ENCODE peak calls at places on chromosomes 5 and 9, in nine cellular contexts. F is fibroblast of mammary gland, Q is cardiac fibroblast, J is transverse colon, N is lower lobe of right lung, M is OCI-LY7, X is brain microvascular endothelial cell, E is breast epithelium, V is esophagus squamous epithelium. D is an unnamed sample.

GRCh38 chr9:36008774-36009300 is 27.9 kb upstream of the RECK start:
- DNase-seq in M (peak), F (peak), E (no peak), X (peak), N (peak), Q (peak), J (peak), V (no peak), D (peak)

GRCh38 chr9:69758001-69758730 is 1.6 kb downstream of the PTAR1 start:
- DNase-seq in M (peak), V (no peak), X (no peak), N (no peak), F (peak), Q (peak), E (no peak), J (no peak), D (no peak)

GRCh38 chr5:31470608-31471007 is 61.3 kb downstream of the DROSHA start:
- DNase-seq in E (no peak), F (peak), X (peak), Q (peak), V (peak), N (peak), J (peak), M (no peak), D (no peak)

GRCh38 chr5:2374703-2375102 is 376.8 kb downstream of the IRX2 start:
- DNase-seq in E (no peak), Q (no peak), V (no peak), F (no peak), X (no peak), N (no peak), M (no peak), J (no peak), D (no peak)

GRCh38 chr9:109912082-109912581 is 132.1 kb downstream of the PALM2AKAP2 start:
- DNase-seq in Q (peak), N (no peak), J (no peak), M (no peak), F (peak), X (no peak), E (no peak), V (no peak), D (no peak)

GRCh38 chr5:35129276-35129675 is 81.5 kb upstream of the AGXT2 start:
- DNase-seq in E (no peak), F (peak), V (no peak), X (peak), N (no peak), J (no peak), Q (peak), M (no peak), D (peak)

GRCh38 chr9:7479300-7479699 is 320.3 kb downstream of the DMAC1 start:
- DNase-seq in V (no peak), M (no peak), E (no peak), X (no peak), N (no peak), J (no peak), Q (no peak), F (no peak), D (no peak)

GRCh38 chr5:151447174-151448037 is at the start of gene SLC36A1:
- DNase-seq in E (peak), X (peak), M (peak), N (peak), Q (peak), J (peak), F (peak), V (peak), D (peak)

GRCh38 chr5:95870105-95870672 is 47.7 kb upstream of the GLRX start:
- DNase-seq in J (no peak), X (peak), V (no peak), E (no peak), Q (peak), N (no peak), M (no peak), F (peak), D (no peak)

GRCh38 chr9:89929721-89930480 is 325.1 kb downstream of the GADD45G start:
- DNase-seq in F (peak), X (no peak), M (no peak), J (no peak), Q (no peak), V (no peak), N (no peak), E (no peak), D (no peak)

GRCh38 chr5:117973785-117974184 is 1014.6 kb downstream of the DTWD2 start:
- DNase-seq in N (no peak), J (no peak), Q (no peak), M (no peak), X (no peak), F (no peak), V (no peak), E (no peak), D (no peak)

GRCh38 chr9:99003308-99003707 is 59.6 kb downstream of the COL15A1 start:
- DNase-seq in E (no peak), V (no peak), N (no peak), X (no peak), Q (no peak), F (no peak), M (no peak), J (no peak), D (no peak)

GRCh38 chr9:14320272-14321245 is 6.6 kb upstream of the NFIB start:
- DNase-seq in N (no peak), X (peak), E (no peak), J (peak), V (no peak), Q (peak), M (peak), F (peak), D (peak)

GRCh38 chr5:171632618-171633017 is 153.0 kb upstream of the SMIM23 start:
- DNase-seq in Q (no peak), V (no peak), N (no peak), M (no peak), F (no peak), E (no peak), J (no peak), X (no peak), D (no peak)

GRCh38 chr5:6632324-6632930 is 417 bp downstream of the NSUN2 start:
- DNase-seq in J (no peak), F (no peak), Q (peak), E (no peak), N (no peak), X (peak), M (peak), V (no peak), D (no peak)

GRCh38 chr9:105246656-105247162 is 2.3 kb downstream of the SLC44A1 start:
- DNase-seq in M (peak), E (no peak), X (no peak), F (peak), J (no peak), V (no peak), N (no peak), Q (peak), D (no peak)

DNA sequence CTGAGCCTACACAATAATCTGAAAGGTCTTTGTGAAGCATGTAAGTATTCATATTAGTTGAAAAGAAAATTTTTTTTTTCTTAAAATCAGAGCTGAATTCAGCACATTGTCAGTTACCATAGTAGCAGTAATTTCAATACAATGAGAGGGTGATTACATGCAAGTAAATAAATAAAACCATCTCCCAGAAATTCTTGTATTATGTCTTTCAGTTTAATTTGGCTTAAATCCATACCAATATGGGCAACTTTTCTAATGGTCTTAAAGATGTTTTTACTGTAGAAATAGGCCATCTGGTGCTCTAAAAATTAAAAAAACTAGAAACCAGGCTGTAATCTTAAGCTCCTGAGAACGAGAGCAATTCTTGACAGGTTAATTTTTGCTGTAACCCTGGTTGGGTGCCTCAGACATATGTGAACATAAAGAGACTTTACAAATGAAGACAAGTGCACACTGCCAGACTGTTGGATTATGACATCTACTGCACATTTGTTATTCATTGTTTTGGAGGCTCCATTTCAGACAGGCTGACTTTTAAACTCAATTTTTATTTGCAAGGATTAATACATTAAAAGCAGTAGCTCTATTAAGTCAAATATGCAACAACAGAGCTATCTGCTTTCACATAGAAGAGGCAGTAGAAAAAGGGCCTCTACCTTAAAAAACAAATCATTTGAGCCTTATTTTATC is 246.8 kb upstream of the DAB2 start:
- DNase-seq in V (no peak), Q (no peak), N (no peak), E (no peak), M (no peak), X (no peak), F (no peak), J (no peak), D (peak)
- H3K4me3 ChIP-seq in V (no peak), Q (no peak), N (no peak), E (no peak), M (no peak), X (no peak), F (no peak), J (no peak), D (no peak)

DNA sequence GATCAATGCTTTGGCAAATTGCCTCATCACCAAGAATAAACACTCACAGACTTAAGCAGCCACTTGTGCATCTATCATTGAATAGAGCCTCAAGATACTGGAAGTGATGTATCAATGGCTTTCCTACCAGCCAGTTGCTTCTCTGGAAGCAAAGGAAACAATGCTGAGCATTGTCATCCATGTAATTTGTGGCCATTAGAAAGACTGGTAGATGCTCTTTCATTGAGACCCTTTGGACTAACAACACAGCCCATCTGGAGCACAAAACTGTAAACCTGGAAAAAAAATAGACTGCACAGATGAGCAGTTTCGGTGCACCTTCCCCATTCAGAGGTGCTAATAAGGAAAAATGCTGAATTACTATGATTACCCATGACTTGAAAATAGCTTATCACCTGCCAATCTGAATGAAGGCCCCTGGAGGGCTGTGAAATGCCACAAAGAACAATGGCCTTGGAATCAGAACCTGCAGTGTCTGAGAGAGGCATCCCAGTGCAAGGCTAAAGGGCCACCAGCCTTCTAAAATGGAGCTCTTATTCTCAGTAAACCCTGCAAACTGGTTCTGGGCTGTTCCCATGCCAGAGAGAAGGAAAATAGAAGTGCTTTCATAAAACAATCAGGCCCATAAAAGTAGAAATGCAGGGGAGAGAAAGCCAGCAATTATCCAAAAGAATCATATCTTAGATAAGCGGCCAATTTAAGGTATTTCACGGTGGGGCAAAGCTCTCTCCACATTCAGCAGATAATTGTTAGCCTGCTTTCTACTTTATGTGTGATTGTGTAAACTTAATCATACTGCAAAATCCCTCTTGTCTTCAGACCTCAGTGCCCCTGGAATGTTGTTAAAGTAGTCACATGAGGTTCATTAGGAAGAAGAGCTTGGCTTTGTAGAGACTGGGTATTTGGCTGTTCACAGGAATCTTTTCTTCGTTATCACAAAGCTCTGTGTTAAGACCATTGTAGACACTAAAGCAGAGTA is 127.3 kb downstream of the RFK start:
- DNase-seq in Q (no peak), N (no peak), X (no peak), E (no peak), F (no peak), V (no peak), J (peak), M (no peak), D (peak)
- TF ChIP-seq CTCF in Q (no peak), N (no peak), X (no peak), E (no peak), F (no peak), V (no peak), J (no peak), M (no peak), D (no peak)

DNA sequence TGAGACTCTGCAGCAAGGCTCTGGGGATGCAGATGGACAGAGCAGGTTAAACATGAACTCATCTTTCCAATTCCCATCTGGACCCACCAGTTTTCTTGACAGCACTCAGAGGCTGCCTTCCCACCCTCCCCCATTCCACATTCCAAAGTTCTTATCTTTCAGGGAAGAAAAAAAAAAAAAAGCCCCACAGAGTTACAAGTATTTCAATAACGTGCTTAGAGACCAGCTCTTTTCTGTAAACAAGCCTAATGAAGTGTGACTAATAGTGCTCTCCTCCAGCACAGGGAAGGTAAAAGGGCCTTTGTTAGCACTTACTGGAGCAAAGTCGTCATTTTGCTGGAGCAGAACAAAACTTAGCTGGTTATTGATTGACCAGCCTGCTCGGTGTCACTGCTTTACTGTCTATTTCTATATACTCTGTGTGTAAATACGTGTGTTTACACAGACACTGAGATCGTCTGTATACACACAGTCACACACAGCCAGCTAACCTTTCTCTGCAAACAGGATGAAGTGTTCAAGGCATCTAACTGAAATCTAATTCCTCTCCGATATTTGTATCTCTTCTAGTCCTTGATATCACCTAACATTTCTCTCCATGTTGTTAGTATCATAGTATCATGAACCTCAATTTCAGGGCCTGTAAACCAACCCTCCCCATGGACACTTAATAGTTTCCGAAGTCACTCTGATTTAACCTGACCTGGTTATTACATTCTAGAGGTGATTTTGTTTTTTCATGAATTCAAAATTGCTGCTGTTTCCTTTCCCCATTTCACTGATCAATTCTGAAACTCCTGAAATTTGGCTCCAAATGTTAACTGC is 84.9 kb downstream of the ZNF608 start:
- DNase-seq in Q (peak), F (peak), X (peak), E (no peak), M (no peak), V (no peak), N (no peak), J (no peak), D (peak)
- H3K4me3 ChIP-seq in Q (no peak), F (no peak), X (no peak), E (no peak), M (peak), V (no peak), N (no peak), J (no peak), D (no peak)

GRCh38 chr5:16461026-16461425 is 4.6 kb downstream of the ZNF622 start:
- DNase-seq in Q (no peak), F (peak), N (no peak), M (no peak), X (peak), V (no peak), E (no peak), J (no peak), D (no peak)

GRCh38 chr5:16467363-16468219 is 2.0 kb upstream of the ZNF622 start:
- DNase-seq in Q (peak), M (peak), J (no peak), F (peak), X (peak), V (no peak), N (no peak), E (no peak), D (no peak)

GRCh38 chr5:16461782-16462181 is 3.8 kb downstream of the ZNF622 start:
- DNase-seq in V (no peak), M (no peak), X (peak), Q (peak), J (no peak), F (peak), E (no peak), N (no peak), D (peak)

GRCh38 chr5:16465544-16466432 is at the start of gene ZNF622:
- DNase-seq in J (peak), M (peak), E (peak), Q (peak), V (peak), X (peak), N (peak), F (peak), D (peak)

DNA sequence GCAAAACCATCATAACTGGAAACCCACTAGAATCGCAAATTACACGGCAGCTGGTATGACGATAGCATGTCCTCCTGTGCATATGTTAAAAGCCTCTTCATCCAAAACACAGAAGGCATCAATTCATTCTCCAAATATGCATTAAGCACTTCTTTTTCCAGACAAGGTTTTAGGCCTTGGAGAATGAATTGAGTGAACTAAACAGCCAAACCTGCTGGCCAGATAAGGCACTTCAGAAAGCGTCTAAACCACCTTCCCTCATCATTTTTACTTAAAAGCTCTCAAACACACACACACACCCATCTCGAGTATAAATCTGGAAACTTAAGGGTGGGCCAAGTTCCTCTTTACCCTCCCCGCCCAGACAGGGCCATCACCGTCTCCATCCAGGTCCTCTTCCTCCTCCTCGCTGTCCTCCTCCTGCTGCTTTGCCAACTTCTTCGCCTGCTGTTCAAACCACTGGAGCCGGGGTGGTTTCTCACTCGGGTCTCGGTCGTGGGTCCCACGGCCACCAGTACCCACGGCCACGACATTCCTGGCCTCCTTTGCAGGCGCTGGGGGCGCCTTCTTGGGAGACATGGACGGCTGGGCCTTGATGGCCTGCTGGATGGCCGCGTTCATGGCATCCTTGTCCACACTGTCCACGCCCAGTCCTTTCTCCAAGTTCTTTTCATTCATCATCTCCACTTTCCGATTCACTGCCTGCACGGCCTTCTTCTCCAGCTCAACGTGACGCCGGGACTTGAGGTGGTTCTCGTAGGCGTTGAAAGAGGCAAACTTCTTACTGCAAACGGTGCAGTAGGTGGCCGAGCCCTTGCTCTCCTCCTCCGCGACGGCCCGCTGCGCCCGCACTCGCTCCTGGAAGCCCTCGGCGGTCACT is 696 bp downstream of the ZNF622 start:
- DNase-seq in Q (no peak), N (peak), E (no peak), X (no peak), J (peak), V (no peak), M (peak), F (no peak), D (no peak)
- TF ChIP-seq CTCF in Q (peak), N (no peak), E (no peak), X (peak), J (peak), V (no peak), M (peak), F (no peak), D (peak)

GRCh38 chr5:83446253-83446947 is 25.1 kb upstream of the VCAN start:
- DNase-seq in E (no peak), F (no peak), N (no peak), M (no peak), V (no peak), J (no peak), Q (no peak), X (no peak), D (no peak)
- H3K4me3 ChIP-seq in E (no peak), F (no peak), N (no peak), M (no peak), V (no peak), J (no peak), Q (no peak), X (no peak), D (no peak)

GRCh38 chr5:150389759-150390256 is 22.9 kb downstream of the CD74 start:
- DNase-seq in N (no peak), J (no peak), E (no peak), M (no peak), X (no peak), V (no peak), F (no peak), Q (no peak), D (no peak)
- TF ChIP-seq CTCF in N (no peak), J (no peak), E (no peak), M (no peak), X (peak), V (no peak), F (no peak), Q (no peak), D (no peak)

GRCh38 chr5:8058626-8059180 is 189.8 kb downstream of the MTRR start:
- DNase-seq in E (no peak), N (no peak), M (no peak), V (no peak), F (no peak), J (no peak), Q (no peak), X (no peak), D (no peak)
- H3K4me3 ChIP-seq in E (no peak), N (no peak), M (no peak), V (no peak), F (no peak), J (no peak), Q (no peak), X (no peak), D (no peak)